ENCODE peak calls at places on chromosomes 16 and 17, in ten cellular contexts. One of them, this sample, is unnamed.
A peak's percentile ranks its signal among the peaks of the same experiment; 100 is the strongest.

GRCh38 chr16:81623365-81624102 is 155.6 kb upstream of the PLCG2 start:
- DNase-seq in NCI-H2081: peak; percentile 76
- DNase-seq in activated T-helper 1 cell treated with Interleukin-2 at 50 U/mL for 16 hours: peak; percentile 35
- DNase-seq in sigmoid colon: no peak
- DNase-seq in Calu3: peak; percentile 66
- DNase-seq in GM04503: no peak
- DNase-seq in neuronal stem cell: peak; percentile 38
- DNase-seq in endothelial cell: peak; percentile 57
- DNase-seq in left ventricle myocardium inferior: no peak
- DNase-seq in CD4-positive, alpha-beta T cell: peak; percentile 62
- DNase-seq in this sample: peak; percentile 53

GRCh38 chr17:48617515-48618365 is 2.6 kb upstream of the HOXB8 start:
- DNase-seq in NCI-H2081: no peak
- DNase-seq in GM04503: no peak
- DNase-seq in left ventricle myocardium inferior: no peak
- DNase-seq in Calu3: no peak
- DNase-seq in sigmoid colon: no peak
- DNase-seq in neuronal stem cell: no peak
- DNase-seq in endothelial cell: no peak
- DNase-seq in CD4-positive, alpha-beta T cell: no peak
- DNase-seq in activated T-helper 1 cell treated with Interleukin-2 at 50 U/mL for 16 hours: no peak
- DNase-seq in this sample: no peak

GRCh38 chr17:31573047-31573446 is 181.6 kb downstream of the RAB11FIP4 start:
- DNase-seq in GM04503: no peak
- DNase-seq in neuronal stem cell: no peak
- DNase-seq in Calu3: no peak
- DNase-seq in endothelial cell: no peak
- DNase-seq in sigmoid colon: no peak
- DNase-seq in CD4-positive, alpha-beta T cell: no peak
- DNase-seq in activated T-helper 1 cell treated with Interleukin-2 at 50 U/mL for 16 hours: no peak
- DNase-seq in left ventricle myocardium inferior: no peak
- DNase-seq in NCI-H2081: no peak
- DNase-seq in this sample: no peak

GRCh38 chr16:71882505-71883192 is 1.3 kb downstream of the ZNF821 start:
- DNase-seq in neuronal stem cell: peak; percentile 82
- DNase-seq in Calu3: peak; percentile 87
- DNase-seq in sigmoid colon: peak; percentile 80
- DNase-seq in activated T-helper 1 cell treated with Interleukin-2 at 50 U/mL for 16 hours: peak; percentile 53
- DNase-seq in NCI-H2081: peak; percentile 70
- DNase-seq in CD4-positive, alpha-beta T cell: peak; percentile 74
- DNase-seq in endothelial cell: peak; percentile 74
- DNase-seq in left ventricle myocardium inferior: no peak
- DNase-seq in GM04503: no peak
- DNase-seq in this sample: peak; percentile 66

GRCh38 chr16:17409894-17410293 is 60.9 kb downstream of the XYLT1 start:
- DNase-seq in NCI-H2081: no peak
- DNase-seq in sigmoid colon: no peak
- DNase-seq in left ventricle myocardium inferior: no peak
- DNase-seq in endothelial cell: no peak
- DNase-seq in CD4-positive, alpha-beta T cell: no peak
- DNase-seq in activated T-helper 1 cell treated with Interleukin-2 at 50 U/mL for 16 hours: no peak
- DNase-seq in Calu3: no peak
- DNase-seq in neuronal stem cell: no peak
- DNase-seq in GM04503: no peak
- DNase-seq in this sample: no peak

GRCh38 chr16:57998484-57998883 is 2.0 kb downstream of the ZNF319 start:
- DNase-seq in GM04503: no peak
- DNase-seq in activated T-helper 1 cell treated with Interleukin-2 at 50 U/mL for 16 hours: peak; percentile 38
- DNase-seq in NCI-H2081: no peak
- DNase-seq in neuronal stem cell: no peak
- DNase-seq in Calu3: no peak
- DNase-seq in endothelial cell: no peak
- DNase-seq in left ventricle myocardium inferior: peak; percentile 46
- DNase-seq in sigmoid colon: no peak
- DNase-seq in CD4-positive, alpha-beta T cell: peak; percentile 48
- DNase-seq in this sample: peak; percentile 49

GRCh38 chr16:87570938-87571867 is 31.1 kb upstream of the JPH3 start:
- DNase-seq in neuronal stem cell: no peak
- DNase-seq in sigmoid colon: no peak
- DNase-seq in left ventricle myocardium inferior: peak; percentile 47
- DNase-seq in GM04503: no peak
- DNase-seq in CD4-positive, alpha-beta T cell: no peak
- DNase-seq in NCI-H2081: no peak
- DNase-seq in Calu3: peak; percentile 80
- DNase-seq in activated T-helper 1 cell treated with Interleukin-2 at 50 U/mL for 16 hours: no peak
- DNase-seq in endothelial cell: peak; percentile 65
- DNase-seq in this sample: no peak

GRCh38 chr16:61654962-61655361 is 381.3 kb downstream of the CDH8 start:
- DNase-seq in NCI-H2081: no peak
- DNase-seq in left ventricle myocardium inferior: no peak
- DNase-seq in neuronal stem cell: no peak
- DNase-seq in endothelial cell: no peak
- DNase-seq in GM04503: no peak
- DNase-seq in CD4-positive, alpha-beta T cell: no peak
- DNase-seq in sigmoid colon: no peak
- DNase-seq in activated T-helper 1 cell treated with Interleukin-2 at 50 U/mL for 16 hours: no peak
- DNase-seq in Calu3: no peak
- DNase-seq in this sample: no peak

GRCh38 chr17:45785373-45786193 is 1.5 kb downstream of the CRHR1 start:
- DNase-seq in CD4-positive, alpha-beta T cell: no peak
- DNase-seq in endothelial cell: peak; percentile 18
- DNase-seq in left ventricle myocardium inferior: no peak
- DNase-seq in NCI-H2081: no peak
- DNase-seq in GM04503: no peak
- DNase-seq in activated T-helper 1 cell treated with Interleukin-2 at 50 U/mL for 16 hours: no peak
- DNase-seq in sigmoid colon: no peak
- DNase-seq in Calu3: no peak
- DNase-seq in neuronal stem cell: no peak
- DNase-seq in this sample: no peak

GRCh38 chr17:4764612-4765011 is 7.1 kb upstream of the TM4SF5 start:
- DNase-seq in left ventricle myocardium inferior: no peak
- DNase-seq in GM04503: no peak
- DNase-seq in Calu3: no peak
- DNase-seq in activated T-helper 1 cell treated with Interleukin-2 at 50 U/mL for 16 hours: no peak
- DNase-seq in CD4-positive, alpha-beta T cell: no peak
- DNase-seq in neuronal stem cell: no peak
- DNase-seq in endothelial cell: no peak
- DNase-seq in NCI-H2081: no peak
- DNase-seq in sigmoid colon: no peak
- DNase-seq in this sample: no peak